ENCODE peak calls at places on chromosomes 2 and 18, in seven cellular contexts. K is upper lobe of right lung, V is body of pancreas, S is lower lobe of right lung, Y is right cardiac atrium, Q is heart right ventricle, X is left lung. L is an unnamed sample.

GRCh38 chr2:223619486-223620129 is 17.4 kb upstream of the SCG2 start:
- ATAC-seq in K (peak), V (no peak), S (peak), Y (no peak), Q (no peak), X (peak), L (no peak)

GRCh38 chr18:49707594-49707993 is 105.7 kb downstream of the ACAA2 start:
- ATAC-seq in K (no peak), V (no peak), S (no peak), Y (no peak), Q (no peak), X (no peak), L (no peak)

GRCh38 chr2:32715391-32715841 is 87.6 kb downstream of the TTC27 start:
- ATAC-seq in K (no peak), V (peak), S (no peak), Y (peak), Q (peak), X (no peak), L (no peak)

GRCh38 chr2:121999273-121999672 is 243.8 kb downstream of the TSN start:
- ATAC-seq in K (peak), V (no peak), S (peak), Y (peak), Q (peak), X (peak), L (no peak)

GRCh38 chr2:106995560-106995959 is 109.6 kb upstream of the ST6GAL2 start:
- ATAC-seq in K (no peak), V (no peak), S (no peak), Y (no peak), Q (no peak), X (no peak), L (peak)

GRCh38 chr2:202450785-202451184 is 74.7 kb downstream of the BMPR2 start:
- ATAC-seq in K (no peak), V (peak), S (no peak), Y (peak), Q (peak), X (no peak), L (no peak)

GRCh38 chr2:75021672-75022071 is 63.2 kb downstream of the POLE4 start:
- ATAC-seq in K (no peak), V (no peak), S (no peak), Y (peak), Q (no peak), X (peak), L (no peak)

GRCh38 chr2:203951366-203951902 is 14.9 kb downstream of the ICOS start:
- ATAC-seq in K (no peak), V (no peak), S (no peak), Y (no peak), Q (no peak), X (no peak), L (no peak)

GRCh38 chr18:74353169-74353775 is 37.6 kb downstream of the C18orf63 start:
- ATAC-seq in K (peak), V (peak), S (peak), Y (peak), Q (peak), X (peak), L (peak)

GRCh38 chr18:23249348-23249747 is 114.1 kb downstream of the CABLES1 start:
- ATAC-seq in K (no peak), V (no peak), S (no peak), Y (no peak), Q (no peak), X (no peak), L (no peak)
- H3K27ac ChIP-seq in K (peak), V (no peak), S (no peak), Y (no peak), Q (no peak), X (no peak), L (no peak)

DNA sequence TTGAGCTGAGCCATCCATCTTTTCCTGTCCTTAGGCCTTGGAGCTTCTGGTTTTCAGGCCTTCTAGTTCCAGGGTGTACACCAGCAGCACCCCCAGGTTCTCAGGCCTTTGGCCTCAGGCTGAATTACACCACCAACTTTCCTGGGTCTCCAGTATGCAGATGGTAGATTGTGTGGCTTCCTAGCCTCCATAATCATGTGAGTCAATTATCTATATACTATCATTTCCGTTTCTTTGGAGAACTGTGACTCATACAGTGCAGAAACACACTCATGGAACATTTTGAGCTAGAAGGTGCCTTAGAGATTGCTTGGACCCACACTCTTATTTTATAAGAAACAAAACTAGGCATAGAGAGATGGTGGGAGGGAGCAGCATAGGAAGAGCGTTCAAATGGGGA is 167.4 kb downstream of the NCK2 start:
- ATAC-seq in K (no peak), V (no peak), S (no peak), Y (no peak), Q (no peak), X (no peak), L (no peak)
- H3K27ac ChIP-seq in K (no peak), V (no peak), S (no peak), Y (no peak), Q (no peak), X (no peak), L (no peak)

GRCh38 chr2:43095533-43096295 is 130.7 kb downstream of the ZFP36L2 start:
- ATAC-seq in K (no peak), V (no peak), S (no peak), Y (no peak), Q (no peak), X (no peak), L (no peak)

GRCh38 chr2:43098539-43098938 is 127.9 kb downstream of the ZFP36L2 start:
- ATAC-seq in K (no peak), V (no peak), S (no peak), Y (no peak), Q (no peak), X (no peak), L (no peak)

GRCh38 chr2:43097650-43098049 is 128.8 kb downstream of the ZFP36L2 start:
- ATAC-seq in K (peak), V (no peak), S (peak), Y (no peak), Q (no peak), X (peak), L (no peak)

GRCh38 chr2:43099797-43100196 is 126.6 kb downstream of the ZFP36L2 start:
- ATAC-seq in K (no peak), V (no peak), S (no peak), Y (no peak), Q (no peak), X (no peak), L (no peak)

GRCh38 chr2:43098065-43098464 is 128.3 kb downstream of the ZFP36L2 start:
- ATAC-seq in K (no peak), V (no peak), S (no peak), Y (no peak), Q (no peak), X (no peak), L (no peak)
- H3K27ac ChIP-seq in K (peak), V (no peak), S (peak), Y (no peak), Q (no peak), X (no peak), L (no peak)

GRCh38 chr2:220708366-220708765 is 863.7 kb downstream of the EPHA4 start:
- ATAC-seq in K (no peak), V (no peak), S (no peak), Y (no peak), Q (no peak), X (no peak), L (no peak)
- H3K27ac ChIP-seq in K (no peak), V (no peak), S (no peak), Y (no peak), Q (no peak), X (no peak), L (no peak)

GRCh38 chr2:100043246-100043890 is 99.0 kb downstream of the AFF3 start:
- ATAC-seq in K (no peak), V (no peak), S (no peak), Y (no peak), Q (no peak), X (no peak), L (no peak)

GRCh38 chr2:100043891-100044255 is 98.5 kb downstream of the AFF3 start:
- ATAC-seq in K (no peak), V (no peak), S (no peak), Y (no peak), Q (no peak), X (no peak), L (no peak)

GRCh38 chr2:100041946-100042345 is 100.4 kb downstream of the AFF3 start:
- ATAC-seq in K (no peak), V (no peak), S (no peak), Y (no peak), Q (no peak), X (no peak), L (no peak)

GRCh38 chr2:100041385-100041784 is 101.0 kb downstream of the AFF3 start:
- ATAC-seq in K (no peak), V (no peak), S (no peak), Y (no peak), Q (no peak), X (no peak), L (no peak)

DNA sequence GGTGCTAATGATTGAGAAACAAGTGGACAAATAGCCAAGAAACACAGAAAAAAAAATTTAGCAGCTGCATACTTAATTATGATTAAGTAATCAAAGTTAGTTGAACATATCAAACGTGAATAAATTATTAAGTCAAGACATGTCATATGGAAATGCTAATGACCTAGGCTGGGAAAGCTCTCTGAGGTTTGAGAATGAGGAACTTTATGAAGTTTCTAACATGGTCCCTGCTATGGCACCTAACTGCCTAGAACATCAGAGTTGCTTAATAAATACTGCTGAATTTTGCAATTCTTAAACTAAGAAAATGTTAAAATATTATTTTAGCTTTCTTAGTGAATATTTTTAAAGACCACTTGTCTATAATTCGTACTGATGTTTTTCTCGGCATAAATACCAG is 99.8 kb downstream of the AFF3 start:
- ATAC-seq in K (no peak), V (no peak), S (no peak), Y (no peak), Q (no peak), X (no peak), L (no peak)
- H3K27ac ChIP-seq in K (no peak), V (no peak), S (no peak), Y (no peak), Q (no peak), X (no peak), L (no peak)

L was measured in gastroesophageal sphincter.